ENCODE peak calls at places on chromosomes 7 and 10, in four cellular contexts. One of them, this sample, is unnamed.

GRCh38 chr7:116434820-116435341 is 64.7 kb upstream of the CAV2 start:
- DNase-seq in AG04450: peak; percentile 26
- DNase-seq in effector CD4-positive, alpha-beta T cell: no peak
- DNase-seq in posterior cingulate gyrus: no peak
- DNase-seq in this sample: no peak

GRCh38 chr10:72316748-72317435 is 37.8 kb downstream of the DNAJB12 start:
- DNase-seq in AG04450: no peak
- DNase-seq in posterior cingulate gyrus: no peak
- DNase-seq in effector CD4-positive, alpha-beta T cell: peak; percentile 42
- DNase-seq in this sample: peak; percentile 66

GRCh38 chr10:8173243-8173865 is 118.9 kb downstream of the GATA3 start:
- DNase-seq in effector CD4-positive, alpha-beta T cell: no peak
- DNase-seq in posterior cingulate gyrus: no peak
- DNase-seq in AG04450: no peak
- DNase-seq in this sample: no peak

GRCh38 chr7:93736970-93737369 is 153.6 kb downstream of the TFPI2 start:
- DNase-seq in AG04450: no peak
- DNase-seq in posterior cingulate gyrus: no peak
- DNase-seq in effector CD4-positive, alpha-beta T cell: no peak
- DNase-seq in this sample: no peak

GRCh38 chr10:99573806-99574205 is 41.1 kb downstream of the NKX2-3 start:
- DNase-seq in posterior cingulate gyrus: no peak
- DNase-seq in AG04450: no peak
- DNase-seq in effector CD4-positive, alpha-beta T cell: no peak
- DNase-seq in this sample: no peak

GRCh38 chr10:22599048-22599561 is 115.3 kb downstream of the PIP4K2A start:
- DNase-seq in posterior cingulate gyrus: no peak
- DNase-seq in effector CD4-positive, alpha-beta T cell: no peak
- DNase-seq in AG04450: peak; percentile 41
- DNase-seq in this sample: no peak

GRCh38 chr7:139646566-139646965 is 123.1 kb downstream of the CLEC2L start:
- DNase-seq in effector CD4-positive, alpha-beta T cell: no peak
- DNase-seq in posterior cingulate gyrus: no peak
- DNase-seq in AG04450: no peak
- DNase-seq in this sample: no peak

GRCh38 chr7:41027428-41028115 is 675.3 kb downstream of the INHBA start:
- DNase-seq in posterior cingulate gyrus: no peak
- DNase-seq in AG04450: peak; percentile 88
- DNase-seq in effector CD4-positive, alpha-beta T cell: no peak
- DNase-seq in this sample: no peak

GRCh38 chr10:121900443-121901174 is 27.2 kb downstream of the ATE1 start:
- DNase-seq in effector CD4-positive, alpha-beta T cell: no peak
- DNase-seq in posterior cingulate gyrus: no peak
- DNase-seq in AG04450: peak; percentile 42
- DNase-seq in this sample: no peak

GRCh38 chr7:70376561-70377031 is 755.3 kb upstream of the GALNT17 start:
- DNase-seq in posterior cingulate gyrus: no peak
- DNase-seq in effector CD4-positive, alpha-beta T cell: no peak
- DNase-seq in AG04450: no peak
- DNase-seq in this sample: no peak

GRCh38 chr10:80896959-80897358 is 359.3 kb downstream of the SH2D4B start:
- DNase-seq in posterior cingulate gyrus: no peak
- DNase-seq in effector CD4-positive, alpha-beta T cell: no peak
- DNase-seq in AG04450: no peak
- DNase-seq in this sample: no peak

GRCh38 chr7:44978511-44979366 is at the start of gene MYO1G:
- DNase-seq in effector CD4-positive, alpha-beta T cell: peak; percentile 74
- DNase-seq in posterior cingulate gyrus: no peak
- DNase-seq in AG04450: no peak
- DNase-seq in this sample: peak; percentile 91

GRCh38 chr10:114406455-114406854 is 2.2 kb upstream of the AFAP1L2 start:
- DNase-seq in AG04450: no peak
- DNase-seq in posterior cingulate gyrus: no peak
- DNase-seq in effector CD4-positive, alpha-beta T cell: no peak
- DNase-seq in this sample: no peak

GRCh38 chr10:677038-677437 is 12.4 kb downstream of the DIP2C start:
- DNase-seq in posterior cingulate gyrus: no peak
- DNase-seq in AG04450: no peak
- DNase-seq in effector CD4-positive, alpha-beta T cell: no peak
- DNase-seq in this sample: no peak

GRCh38 chr7:120805636-120806388 is 52.1 kb downstream of the TSPAN12 start:
- DNase-seq in effector CD4-positive, alpha-beta T cell: peak; percentile 39
- DNase-seq in AG04450: no peak
- DNase-seq in posterior cingulate gyrus: no peak
- DNase-seq in this sample: peak; percentile 44

GRCh38 chr10:49767752-49768151 is 5.6 kb upstream of the OGDHL start:
- DNase-seq in effector CD4-positive, alpha-beta T cell: no peak
- DNase-seq in AG04450: no peak
- DNase-seq in posterior cingulate gyrus: no peak
- DNase-seq in this sample: no peak

GRCh38 chr10:43140414-43140813 is 2.2 kb downstream of the CSGALNACT2 start:
- DNase-seq in posterior cingulate gyrus: no peak
- DNase-seq in AG04450: peak; percentile 73
- DNase-seq in effector CD4-positive, alpha-beta T cell: no peak
- DNase-seq in this sample: no peak

GRCh38 chr7:11069591-11069990 is 95.9 kb downstream of the PHF14 start:
- DNase-seq in posterior cingulate gyrus: no peak
- DNase-seq in effector CD4-positive, alpha-beta T cell: no peak
- DNase-seq in AG04450: no peak
- DNase-seq in this sample: no peak

GRCh38 chr7:17986826-17987225 is 40.8 kb downstream of the PRPS1L1 start:
- DNase-seq in AG04450: peak; percentile 63
- DNase-seq in posterior cingulate gyrus: no peak
- DNase-seq in effector CD4-positive, alpha-beta T cell: no peak
- DNase-seq in this sample: no peak

GRCh38 chr7:19327011-19327410 is 181.8 kb upstream of the FERD3L start:
- DNase-seq in effector CD4-positive, alpha-beta T cell: no peak
- DNase-seq in AG04450: no peak
- DNase-seq in posterior cingulate gyrus: no peak
- DNase-seq in this sample: no peak

GRCh38 chr7:47453093-47454056 is 128.5 kb downstream of the TNS3 start:
- DNase-seq in posterior cingulate gyrus: no peak
- DNase-seq in AG04450: peak; percentile 74
- DNase-seq in effector CD4-positive, alpha-beta T cell: no peak
- DNase-seq in this sample: no peak

GRCh38 chr10:67256984-67257383 is 331.1 kb downstream of the LRRTM3 start:
- DNase-seq in posterior cingulate gyrus: no peak
- DNase-seq in effector CD4-positive, alpha-beta T cell: no peak
- DNase-seq in AG04450: no peak
- DNase-seq in this sample: no peak

GRCh38 chr7:138565451-138566114 is 105.5 kb downstream of the TRIM24 start:
- DNase-seq in posterior cingulate gyrus: no peak
- DNase-seq in AG04450: peak; percentile 10
- DNase-seq in effector CD4-positive, alpha-beta T cell: no peak
- DNase-seq in this sample: no peak

GRCh38 chr7:122430710-122431109 is 126.2 kb upstream of the FEZF1 start:
- DNase-seq in effector CD4-positive, alpha-beta T cell: no peak
- DNase-seq in posterior cingulate gyrus: no peak
- DNase-seq in AG04450: no peak
- DNase-seq in this sample: no peak

GRCh38 chr7:6639627-6640026 is 2.5 kb downstream of the ZNF316 start:
- DNase-seq in AG04450: no peak
- DNase-seq in posterior cingulate gyrus: no peak
- DNase-seq in effector CD4-positive, alpha-beta T cell: no peak
- DNase-seq in this sample: no peak

GRCh38 chr10:104447331-104447730 is 93.7 kb downstream of the CFAP58 start:
- DNase-seq in AG04450: no peak
- DNase-seq in posterior cingulate gyrus: no peak
- DNase-seq in effector CD4-positive, alpha-beta T cell: no peak
- DNase-seq in this sample: no peak

GRCh38 chr7:103031781-103032180 is 42.8 kb downstream of the FBXL13 start:
- DNase-seq in posterior cingulate gyrus: no peak
- DNase-seq in AG04450: no peak
- DNase-seq in effector CD4-positive, alpha-beta T cell: no peak
- DNase-seq in this sample: no peak

GRCh38 chr7:107479303-107479702 is 9.4 kb downstream of the GPR22 start:
- DNase-seq in posterior cingulate gyrus: no peak
- DNase-seq in effector CD4-positive, alpha-beta T cell: no peak
- DNase-seq in AG04450: no peak
- DNase-seq in this sample: no peak

GRCh38 chr7:79454325-79454960 is 976 bp upstream of the MAGI2 start:
- DNase-seq in AG04450: peak; percentile 8
- DNase-seq in effector CD4-positive, alpha-beta T cell: no peak
- DNase-seq in posterior cingulate gyrus: peak; percentile 6
- DNase-seq in this sample: no peak

GRCh38 chr10:17113346-17113745 is 16.3 kb downstream of the CUBN start:
- DNase-seq in AG04450: no peak
- DNase-seq in posterior cingulate gyrus: no peak
- DNase-seq in effector CD4-positive, alpha-beta T cell: no peak
- DNase-seq in this sample: no peak

GRCh38 chr7:158031820-158032424 is 555.7 kb downstream of the PTPRN2 start:
- DNase-seq in effector CD4-positive, alpha-beta T cell: no peak
- DNase-seq in posterior cingulate gyrus: no peak
- DNase-seq in AG04450: no peak
- DNase-seq in this sample: peak; percentile 21

GRCh38 chr10:44922021-44922420 is 10.9 kb downstream of the TMEM72 start:
- DNase-seq in effector CD4-positive, alpha-beta T cell: no peak
- DNase-seq in AG04450: no peak
- DNase-seq in posterior cingulate gyrus: no peak
- DNase-seq in this sample: no peak

GRCh38 chr10:66931949-66932343 is 6.1 kb downstream of the LRRTM3 start:
- DNase-seq in posterior cingulate gyrus: peak; percentile 30
- DNase-seq in effector CD4-positive, alpha-beta T cell: no peak
- DNase-seq in AG04450: no peak
- DNase-seq in this sample: no peak